ENCODE peak calls at places on chromosomes 11 and 22, in nine cellular contexts. Q, X, C, Y, J, S, N, I and L are unnamed samples.

GRCh38 chr22:18001040-18001893 is 23.1 kb downstream of the MICAL3 start:
- DNase-seq in N (peak; percentile 84), Y (peak; percentile 93), S (peak; percentile 93), X (peak; percentile 93), I (peak; percentile 99), J (peak; percentile 98), C (peak; percentile 86), Q (peak; percentile 95), L (peak; percentile 91)

GRCh38 chr11:31449040-31449439 is 60.4 kb downstream of the IMMP1L start:
- DNase-seq in S (no peak), I (peak; percentile 1), J (no peak), C (no peak), X (no peak), Q (no peak), Y (no peak), N (no peak), L (no peak)

GRCh38 chr11:84316866-84317560 is 1030.8 kb upstream of the CCDC90B start:
- DNase-seq in C (no peak), N (no peak), Y (peak; percentile 65), J (no peak), S (no peak), X (no peak), Q (no peak), I (peak; percentile 30), L (no peak)

GRCh38 chr22:42862045-42862734 is 5.1 kb upstream of the ARFGAP3 start:
- DNase-seq in I (peak; percentile 86), N (no peak), C (no peak), S (no peak), J (no peak), Q (no peak), Y (no peak), X (no peak), L (no peak)

GRCh38 chr22:50242406-50242949 is 2.3 kb downstream of the TUBGCP6 start:
- DNase-seq in C (no peak), Q (no peak), X (no peak), Y (no peak), J (no peak), I (no peak), S (no peak), N (no peak), L (no peak)

GRCh38 chr11:46121328-46121723 is at the start of gene PHF21A:
- DNase-seq in X (peak; percentile 94), S (peak; percentile 92), N (peak; percentile 81), Y (peak; percentile 92), C (peak; percentile 93), I (peak; percentile 93), Q (peak; percentile 91), J (peak; percentile 79), L (peak; percentile 90)

GRCh38 chr11:13329670-13330401 is 52.2 kb downstream of the BMAL1 start:
- DNase-seq in X (peak; percentile 56), Y (peak; percentile 67), S (no peak), N (no peak), C (no peak), I (peak; percentile 41), J (peak; percentile 13), Q (no peak), L (no peak)

GRCh38 chr11:65401073-65401802 is 14.8 kb downstream of the FRMD8 start:
- DNase-seq in C (no peak), Q (no peak), X (peak; percentile 9), Y (no peak), I (no peak), N (no peak), J (no peak), S (peak; percentile 37), L (no peak)

GRCh38 chr11:114230031-114230430 is 66.2 kb upstream of the NNMT start:
- DNase-seq in I (no peak), J (no peak), S (no peak), C (no peak), X (no peak), Q (no peak), Y (no peak), N (no peak), L (no peak)

GRCh38 chr11:118909619-118910308 is 16.0 kb downstream of the BCL9L start:
- DNase-seq in X (no peak), J (no peak), Y (peak; percentile 35), N (no peak), C (no peak), S (no peak), I (no peak), Q (no peak), L (no peak)

GRCh38 chr11:118911113-118911879 is 14.4 kb downstream of the BCL9L start:
- DNase-seq in Q (peak; percentile 56), Y (peak; percentile 55), J (no peak), S (no peak), X (no peak), N (no peak), I (peak; percentile 52), C (no peak), L (peak; percentile 78)

GRCh38 chr11:118908931-118909618 is 16.7 kb downstream of the BCL9L start:
- DNase-seq in C (no peak), J (no peak), I (peak; percentile 92), S (no peak), Q (peak; percentile 95), X (peak; percentile 92), Y (peak; percentile 92), N (peak; percentile 77), L (peak; percentile 82)

GRCh38 chr11:118911880-118912741 is 13.6 kb downstream of the BCL9L start:
- DNase-seq in J (no peak), C (no peak), X (peak; percentile 87), Y (peak; percentile 97), Q (peak; percentile 95), I (peak; percentile 93), S (no peak), N (peak; percentile 92), L (no peak)

DNA sequence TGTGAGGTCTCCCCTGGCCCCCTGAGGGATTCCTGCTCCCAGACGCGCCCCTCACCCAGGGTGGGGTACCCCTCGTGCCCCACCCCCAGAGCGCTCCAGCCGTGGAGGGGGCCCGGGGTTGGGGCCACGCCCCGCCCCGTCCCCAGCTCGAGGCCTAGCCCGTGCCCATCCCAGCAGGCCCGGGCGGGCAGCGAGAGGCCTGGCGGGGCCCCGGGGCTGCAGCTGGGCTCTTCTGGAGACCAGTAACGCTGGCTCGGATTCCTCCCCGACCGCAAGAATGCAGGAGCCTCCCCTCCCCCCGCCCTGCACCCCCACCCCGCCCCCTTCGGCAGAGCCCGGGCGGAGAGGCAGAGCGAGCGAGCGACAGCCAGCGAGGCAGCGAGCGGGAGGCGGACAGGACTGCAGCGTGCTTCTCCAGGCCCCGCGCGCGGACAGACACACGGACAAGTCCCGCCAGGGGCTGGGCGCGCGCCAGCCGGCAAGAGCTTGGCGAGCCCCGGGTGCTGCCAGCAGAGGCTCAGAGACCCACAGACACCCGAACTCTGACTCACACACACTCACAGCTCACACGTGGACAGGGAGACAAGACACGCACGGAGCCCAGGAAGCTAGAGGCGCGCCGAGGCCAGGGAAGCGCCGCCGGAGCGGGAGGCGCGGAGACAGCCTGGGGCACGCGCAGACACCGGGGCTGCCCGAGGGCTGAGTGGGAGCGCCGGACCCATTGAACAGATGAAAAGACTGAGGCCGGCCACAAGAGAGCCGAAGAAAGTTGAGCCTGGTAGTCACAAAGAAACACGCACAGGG is 15.2 kb downstream of the BCL9L start:
- DNase-seq in I (peak; percentile 92), X (peak; percentile 88), Q (peak; percentile 79), S (no peak), J (no peak), N (peak; percentile 86), Y (peak; percentile 84), C (no peak), L (no peak)
- TF ChIP-seq POLR2A in I (peak; percentile 53), X (no peak), Q (peak; percentile 44), S (no peak), J (peak; percentile 8), N (no peak), Y (no peak), C (peak; percentile 48), L (no peak)

GRCh38 chr22:45959719-45960476 is 17.1 kb downstream of the WNT7B start:
- DNase-seq in N (no peak), S (no peak), I (no peak), Y (no peak), Q (no peak), C (no peak), X (no peak), J (no peak), L (no peak)

GRCh38 chr22:45961679-45962430 is 15.1 kb downstream of the WNT7B start:
- DNase-seq in N (no peak), X (no peak), Y (no peak), C (no peak), I (no peak), Q (no peak), S (no peak), J (no peak), L (no peak)

GRCh38 chr22:45958971-45959370 is 18.0 kb downstream of the WNT7B start:
- DNase-seq in C (no peak), S (no peak), X (no peak), Y (no peak), I (no peak), N (no peak), Q (no peak), J (no peak), L (no peak)

GRCh38 chr22:45960477-45961386 is 16.2 kb downstream of the WNT7B start:
- DNase-seq in S (no peak), Y (no peak), Q (no peak), I (no peak), C (no peak), J (no peak), N (no peak), X (no peak), L (no peak)

DNA sequence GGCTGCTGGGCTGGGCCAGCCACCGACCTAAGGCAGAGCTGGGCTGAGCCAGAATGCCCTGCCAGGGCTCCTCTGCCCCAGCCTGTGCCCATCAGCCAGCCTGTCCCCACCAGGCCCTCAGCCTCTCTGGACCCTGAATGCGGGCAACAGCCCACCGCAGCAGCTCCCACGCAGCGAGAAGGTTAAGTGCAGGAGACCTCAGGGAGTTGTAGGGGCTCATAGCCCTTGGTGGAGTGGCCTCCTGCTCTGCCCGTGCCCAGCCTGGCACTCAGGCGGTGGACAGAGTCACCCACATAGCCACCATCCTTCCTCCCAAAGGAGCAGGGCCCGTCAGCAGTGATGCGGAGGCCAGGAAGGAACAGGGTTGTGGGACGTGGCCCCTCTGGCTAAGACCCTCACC is 19.1 kb downstream of the WNT7B start:
- DNase-seq in Q (no peak), I (no peak), X (no peak), C (no peak), S (no peak), Y (no peak), J (no peak), N (no peak), L (no peak)
- TF ChIP-seq POLR2A in Q (no peak), I (no peak), X (no peak), C (no peak), S (no peak), Y (no peak), J (no peak), N (no peak), L (no peak)

GRCh38 chr11:101885631-101886030 is 29.2 kb upstream of the CEP126 start:
- DNase-seq in S (no peak), C (no peak), Q (no peak), Y (no peak), J (no peak), X (no peak), N (no peak), I (no peak), L (no peak)

GRCh38 chr11:101881586-101881985 is 33.2 kb upstream of the CEP126 start:
- DNase-seq in N (no peak), I (peak; percentile 30), S (no peak), J (no peak), Y (no peak), C (no peak), Q (no peak), X (no peak), L (no peak)

GRCh38 chr11:101880208-101880607 is 34.6 kb upstream of the CEP126 start:
- DNase-seq in Q (no peak), J (no peak), Y (no peak), I (peak; percentile 79), N (no peak), S (no peak), C (no peak), X (no peak), L (no peak)
- TF ChIP-seq POLR2A in Q (no peak), J (no peak), Y (no peak), I (no peak), N (no peak), S (no peak), C (no peak), X (no peak), L (no peak)

GRCh38 chr22:21755855-21756284 is 20.3 kb upstream of the YPEL1 start:
- DNase-seq in C (peak; percentile 57), N (no peak), X (no peak), I (peak; percentile 90), Y (peak; percentile 49), S (no peak), Q (no peak), J (no peak), L (no peak)
- TF ChIP-seq POLR2A in C (no peak), N (no peak), X (no peak), I (no peak), Y (no peak), S (no peak), Q (no peak), J (no peak), L (no peak)